ENCODE peak calls at places on chromosomes 13 and 19, in four cellular contexts. F is right lobe of liver, K is left lung, A is fibroblast of lung. U is an unnamed sample. For H3K4me1, the result is how much of the 10 kb centered on the place peaks cover.

GRCh38 chr19:18391509-18392075 is 5.6 kb downstream of the GDF15 start:
- DNase-seq in F (no peak), K (no peak), A (no peak), U (no peak)

GRCh38 chr19:35327642-35328041 is 1.3 kb upstream of the CD22 start:
- DNase-seq in F (no peak), K (no peak), A (no peak), U (peak)

GRCh38 chr13:42000836-42001235 is 39.9 kb upstream of the VWA8 start:
- DNase-seq in F (no peak), K (no peak), A (no peak), U (peak)

GRCh38 chr19:45123440-45123850 is 30.5 kb downstream of the PPP1R37 start:
- DNase-seq in F (no peak), K (no peak), A (no peak), U (no peak)

GRCh38 chr13:37129867-37130266 is 24.4 kb upstream of the CSNK1A1L start:
- DNase-seq in F (no peak), K (no peak), A (peak), U (no peak)

GRCh38 chr13:43573787-43574562 is 212.8 kb downstream of the ENOX1 start:
- DNase-seq in F (no peak), K (no peak), A (peak), U (no peak)

GRCh38 chr19:16306728-16307402 is 17.8 kb upstream of the KLF2 start:
- DNase-seq in F (no peak), K (no peak), A (no peak), U (no peak)

GRCh38 chr19:6744381-6745288 is 5.2 kb downstream of the TRIP10 start:
- DNase-seq in F (peak), K (peak), A (peak), U (peak)

GRCh38 chr19:49421878-49422202 is 1.4 kb downstream of the PTH2 start:
- DNase-seq in F (no peak), K (no peak), A (no peak), U (no peak)

GRCh38 chr19:19034204-19034624 is 811 bp downstream of the ARMC6 start:
- DNase-seq in F (peak), K (peak), A (peak), U (peak)

GRCh38 chr19:6451583-6452222 is 7.9 kb downstream of the SLC25A23 start:
- DNase-seq in F (no peak), K (no peak), A (no peak), U (no peak)

GRCh38 chr13:50448535-50448981 is 394.9 kb downstream of the DLEU7 start:
- DNase-seq in F (no peak), K (no peak), A (no peak), U (no peak)

GRCh38 chr19:53088091-53088490 is 15.1 kb downstream of the ZNF160 start:
- DNase-seq in F (no peak), K (no peak), A (no peak), U (no peak)

GRCh38 chr19:37980419-37980975 is 73.5 kb downstream of the SIPA1L3 start:
- DNase-seq in F (no peak), K (no peak), A (peak), U (no peak)

GRCh38 chr19:11141937-11142527 is 13.6 kb downstream of the SPC24 start:
- DNase-seq in F (no peak), K (peak), A (no peak), U (no peak)

GRCh38 chr13:48801255-48801654 is 147.5 kb downstream of the CYSLTR2 start:
- DNase-seq in F (no peak), K (no peak), A (peak), U (no peak)

GRCh38 chr13:42272776-42273175 is 824 bp downstream of the AKAP11 start:
- DNase-seq in F (no peak), K (no peak), A (peak), U (no peak)

GRCh38 chr19:6414793-6415591 is 9.6 kb downstream of the KHSRP start:
- DNase-seq in F (no peak), K (no peak), A (no peak), U (no peak)

GRCh38 chr13:67518785-67519184 is 288.6 kb upstream of the PCDH9 start:
- DNase-seq in F (no peak), K (no peak), A (no peak), U (peak)

GRCh38 chr13:59883885-59884284 is 279.8 kb downstream of the DIAPH3 start:
- DNase-seq in F (no peak), K (no peak), A (no peak), U (no peak)

GRCh38 chr19:4327877-4328242 is 10.8 kb downstream of the STAP2 start:
- DNase-seq in F (no peak), K (no peak), A (no peak), U (no peak)
- H3K4me3 ChIP-seq in F (peak), K (peak), A (peak), U (peak)

GRCh38 chr19:711224-711623 is 2.5 kb downstream of the PALM start:
- DNase-seq in F (no peak), K (no peak), A (no peak), U (no peak)

GRCh38 chr19:708154-709141 is at the start of gene PALM:
- DNase-seq in F (no peak), K (no peak), A (no peak), U (peak)

GRCh38 chr19:710767-711166 is 2.0 kb downstream of the PALM start:
- DNase-seq in F (no peak), K (no peak), A (no peak), U (no peak)

GRCh38 chr19:709965-710714 is 1.4 kb downstream of the PALM start:
- DNase-seq in F (no peak), K (no peak), A (no peak), U (peak)

DNA sequence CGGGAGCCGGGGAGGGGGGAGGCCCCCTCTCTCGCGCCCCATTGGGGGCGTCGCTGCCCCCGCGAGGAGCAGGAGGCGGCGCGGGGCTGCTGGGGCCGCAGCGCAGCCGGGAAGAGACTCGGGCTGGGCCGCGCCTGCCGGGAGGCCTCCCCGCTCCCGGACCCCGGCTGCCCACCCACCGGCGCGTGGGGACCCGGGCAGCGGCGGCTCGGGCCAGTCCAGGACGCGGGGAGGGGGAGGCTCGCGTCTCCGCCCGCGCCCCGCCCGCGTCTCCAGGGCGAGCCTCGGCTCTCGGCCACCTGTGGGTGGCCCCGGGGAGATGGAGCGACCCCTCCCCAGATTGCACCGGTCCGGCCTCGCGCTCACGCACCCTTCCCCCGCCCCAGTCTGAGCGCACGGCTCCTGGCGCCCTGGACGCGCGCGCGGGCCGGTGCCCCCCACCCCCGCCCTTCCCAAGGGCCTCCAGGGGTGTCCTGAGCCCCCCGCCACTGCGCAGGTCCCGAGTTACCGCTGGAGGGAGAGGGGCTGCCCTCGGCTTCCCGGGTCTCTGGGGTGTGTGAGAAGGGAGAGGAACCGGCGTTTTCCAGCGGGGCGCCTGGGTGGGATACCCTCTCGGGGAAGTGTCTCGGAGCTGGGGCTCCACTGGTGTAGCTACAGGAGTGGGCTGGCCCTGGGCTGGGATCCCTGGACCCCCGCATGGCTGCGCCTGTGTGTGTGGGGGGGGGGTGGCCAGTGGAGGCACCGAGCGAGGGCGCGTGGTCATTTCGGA is 645 bp downstream of the PALM start:
- DNase-seq in F (no peak), K (no peak), A (no peak), U (peak)
- H3K4me1 ChIP-seq in F (under half), K (under half), A (under half), U (under half)

GRCh38 chr19:2237869-2238153 is 1.2 kb downstream of the SF3A2 start:
- DNase-seq in F (no peak), K (no peak), A (no peak), U (no peak)
- H3K4me3 ChIP-seq in F (peak), K (peak), A (peak), U (peak)

DNA sequence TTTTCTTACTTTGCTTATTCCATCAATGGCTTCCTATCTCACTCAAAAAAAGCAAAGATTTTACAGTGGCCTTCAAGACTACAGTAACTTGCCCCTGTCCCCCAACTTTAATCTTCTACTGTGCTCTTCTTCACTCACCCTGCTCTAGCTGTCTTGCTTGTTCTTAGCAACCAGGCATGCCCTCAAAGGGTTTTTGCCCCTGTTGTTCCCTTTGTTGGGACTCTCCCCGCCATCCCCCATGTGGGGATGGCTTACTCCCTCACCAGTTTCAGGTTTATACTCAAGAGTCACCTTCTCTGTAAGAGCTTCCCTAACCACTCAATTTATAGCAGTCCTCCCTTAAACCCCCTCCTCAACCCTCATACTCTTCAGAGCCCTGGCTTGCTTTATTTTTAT is 5.4 kb downstream of the MTMR6 start:
- DNase-seq in F (no peak), K (no peak), A (no peak), U (no peak)
- H3K4me1 ChIP-seq in F (under half), K (half or more), A (under half), U (under half)

DNA sequence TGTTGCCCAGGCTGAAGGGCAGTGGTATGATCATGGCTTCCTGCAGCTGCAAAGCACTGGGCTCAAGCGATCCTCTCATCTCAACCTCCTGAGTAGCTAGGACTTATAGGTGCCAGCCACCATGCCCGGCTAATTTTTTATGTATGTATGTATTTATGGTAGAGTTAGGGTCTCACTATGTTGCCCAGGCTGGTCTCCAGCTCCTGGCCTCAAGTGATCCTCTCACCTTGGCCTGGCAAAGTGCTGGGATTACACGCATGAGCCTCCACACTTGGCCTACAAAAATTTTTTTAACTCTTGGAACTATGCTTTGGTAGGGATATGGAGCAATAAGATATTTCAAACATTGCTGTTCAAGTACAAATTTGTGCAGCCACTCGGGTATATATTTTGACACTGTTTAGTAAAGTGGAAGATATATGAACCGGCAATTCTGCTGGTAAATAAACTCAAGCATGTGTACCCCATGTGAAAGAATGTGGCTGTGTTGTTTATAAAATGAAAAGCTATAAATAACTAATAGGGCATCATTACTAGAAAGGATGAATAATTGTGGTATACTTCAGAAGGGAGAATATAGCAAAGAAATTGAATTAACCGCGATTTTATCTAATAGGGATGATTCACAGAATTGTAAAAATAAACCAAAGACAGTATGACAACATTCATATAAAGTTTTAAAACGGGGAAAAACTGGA is 1.1 kb downstream of the ZNF566 start:
- DNase-seq in F (no peak), K (no peak), A (peak), U (no peak)
- H3K4me3 ChIP-seq in F (peak), K (peak), A (peak), U (peak)

GRCh38 chr19:2237051-2237868 is 636 bp downstream of the SF3A2 start:
- DNase-seq in F (no peak), K (no peak), A (no peak), U (no peak)
- H3K4me1 ChIP-seq in F (half or more), K (half or more), A (under half), U (under half)

DNA sequence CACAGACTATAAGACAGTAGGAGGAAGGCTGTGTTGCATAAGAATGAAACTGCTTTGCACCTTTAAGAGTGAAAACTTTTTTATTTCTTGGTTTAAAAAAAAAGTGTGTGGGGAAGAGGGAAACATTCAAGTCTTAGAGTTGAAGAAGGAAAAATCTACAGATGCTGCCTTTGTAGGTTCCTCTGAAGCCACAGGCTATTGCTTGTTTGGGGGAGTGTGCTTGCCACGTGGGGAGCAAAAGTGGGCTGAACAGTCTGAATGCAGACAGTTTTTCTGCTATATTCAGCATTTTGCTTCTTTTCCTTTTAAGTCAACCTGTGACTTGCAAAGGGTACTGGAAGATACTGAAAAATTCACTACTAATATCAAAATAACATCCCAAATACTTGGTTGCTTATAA is 36.9 kb downstream of the EFNB2 start:
- DNase-seq in F (no peak), K (no peak), A (no peak), U (no peak)
- H3K4me3 ChIP-seq in F (no peak), K (no peak), A (no peak), U (no peak)